ENCODE peak calls at places on chromosomes 16 and 17, in six cellular contexts. W is HepG2, K is K562, N is H1, B is GM12878, D is SK-N-SH. P is an unnamed sample.
A peak's percentile ranks its signal among the peaks of the same experiment; 100 is the strongest.

GRCh38 chr17:82202981-82203380 is 9.7 kb downstream of the CCDC57 start:
- DNase-seq in W (no peak), K (no peak), N (no peak), B (no peak), D (peak; percentile 10), P (no peak)

GRCh38 chr16:67150058-67150832 is 553 bp downstream of the B3GNT9 start:
- DNase-seq in W (no peak), K (peak; percentile 81), N (no peak), B (no peak), D (peak; percentile 97), P (no peak)

GRCh38 chr17:50539762-50540440 is 7.1 kb upstream of the SPATA20 start:
- DNase-seq in W (no peak), K (peak; percentile 34), N (no peak), B (no peak), D (no peak), P (no peak)

GRCh38 chr16:68700120-68700519 is 37.0 kb upstream of the CDH1 start:
- DNase-seq in W (peak; percentile 15), K (no peak), N (no peak), B (no peak), D (no peak), P (peak; percentile 41)

GRCh38 chr17:43832168-43832975 is 574 bp downstream of the MPP3 start:
- DNase-seq in W (peak; percentile 21), K (no peak), N (no peak), B (no peak), D (peak; percentile 90), P (no peak)

GRCh38 chr16:47925811-47926460 is 229.9 kb downstream of the ABCC12 start:
- DNase-seq in W (no peak), K (no peak), N (no peak), B (no peak), D (no peak), P (no peak)

GRCh38 chr16:66359012-66359411 is 7.5 kb upstream of the CDH5 start:
- DNase-seq in W (no peak), K (no peak), N (no peak), B (no peak), D (no peak), P (peak; percentile 12)

GRCh38 chr16:26736084-26736483 is 330.6 kb upstream of the C16orf82 start:
- DNase-seq in W (no peak), K (no peak), N (no peak), B (no peak), D (no peak), P (no peak)

GRCh38 chr17:78387982-78388941 is 9.8 kb downstream of the PGS1 start:
- DNase-seq in W (no peak), K (no peak), N (no peak), B (no peak), D (no peak), P (peak; percentile 73)

GRCh38 chr17:35934760-35935159 is 4.2 kb upstream of the RDM1 start:
- DNase-seq in W (no peak), K (no peak), N (no peak), B (no peak), D (no peak), P (no peak)

GRCh38 chr16:31709181-31709580 is 164.4 kb upstream of the ZNF267 start:
- DNase-seq in W (no peak), K (no peak), N (no peak), B (no peak), D (no peak), P (no peak)

GRCh38 chr16:27824786-27825185 is 238.7 kb downstream of the GSG1L start:
- DNase-seq in W (no peak), K (no peak), N (no peak), B (no peak), D (no peak), P (no peak)

GRCh38 chr17:37720989-37721388 is 23.9 kb downstream of the HNF1B start:
- DNase-seq in W (no peak), K (no peak), N (no peak), B (no peak), D (no peak), P (no peak)

GRCh38 chr16:87436225-87437172 is 44.4 kb downstream of the MAP1LC3B start:
- DNase-seq in W (no peak), K (no peak), N (no peak), B (no peak), D (peak; percentile 77), P (no peak)

GRCh38 chr16:29664133-29664912 is 1.3 kb downstream of the SPN start:
- DNase-seq in W (no peak), K (peak; percentile 84), N (no peak), B (no peak), D (no peak), P (peak; percentile 55)

GRCh38 chr16:57600048-57600835 is 28.2 kb upstream of the ADGRG1 start:
- DNase-seq in W (peak; percentile 70), K (peak; percentile 64), N (peak; percentile 59), B (no peak), D (peak; percentile 67), P (no peak)

GRCh38 chr17:1716076-1716911 is 6.1 kb upstream of the TLCD2 start:
- DNase-seq in W (peak; percentile 99), K (peak; percentile 89), N (peak; percentile 100), B (peak; percentile 99), D (peak; percentile 100), P (peak; percentile 93)

GRCh38 chr16:85072947-85073346 is 39.3 kb downstream of the CIBAR2 start:
- DNase-seq in W (no peak), K (no peak), N (no peak), B (no peak), D (no peak), P (no peak)

GRCh38 chr16:56591377-56592060 is 2.2 kb downstream of the MT3 start:
- DNase-seq in W (no peak), K (no peak), N (no peak), B (no peak), D (no peak), P (peak; percentile 78)

GRCh38 chr17:70859829-70860228 is 690.5 kb downstream of the KCNJ2 start:
- DNase-seq in W (no peak), K (no peak), N (no peak), B (no peak), D (no peak), P (no peak)

GRCh38 chr17:76268015-76268749 is 3.0 kb downstream of the UBALD2 start:
- DNase-seq in W (no peak), K (peak; percentile 66), N (no peak), B (peak; percentile 76), D (peak; percentile 39), P (peak; percentile 96)

GRCh38 chr16:30786936-30787612 is at the start of gene ZNF629:
- DNase-seq in W (peak; percentile 79), K (peak; percentile 85), N (no peak), B (no peak), D (peak; percentile 97), P (peak; percentile 44)

GRCh38 chr17:39939588-39940419 is 12.3 kb downstream of the LRRC3C start:
- DNase-seq in W (no peak), K (peak; percentile 53), N (no peak), B (peak; percentile 71), D (peak; percentile 84), P (peak; percentile 53)

GRCh38 chr17:40886090-40886489 is 1.0 kb upstream of the KRT20 start:
- DNase-seq in W (no peak), K (no peak), N (no peak), B (no peak), D (no peak), P (no peak)

GRCh38 chr17:55237268-55237667 is 27.5 kb upstream of the HLF start:
- DNase-seq in W (no peak), K (no peak), N (no peak), B (no peak), D (no peak), P (no peak)

GRCh38 chr17:9907131-9907530 is 2.1 kb upstream of the RCVRN start:
- DNase-seq in W (no peak), K (no peak), N (no peak), B (no peak), D (no peak), P (no peak)

GRCh38 chr17:40363480-40363838 is 1.1 kb downstream of the GJD3 start:
- DNase-seq in W (no peak), K (no peak), N (no peak), B (no peak), D (no peak), P (peak; percentile 11)

GRCh38 chr16:84514874-84515835 is 10.7 kb upstream of the MEAK7 start:
- DNase-seq in W (peak; percentile 85), K (no peak), N (no peak), B (peak; percentile 96), D (no peak), P (peak; percentile 86)

GRCh38 chr17:4822835-4823234 is 10.3 kb upstream of the MINK1 start:
- DNase-seq in W (no peak), K (no peak), N (no peak), B (no peak), D (no peak), P (no peak)

GRCh38 chr16:22912654-22913053 is 98.7 kb downstream of the HS3ST2 start:
- DNase-seq in W (no peak), K (no peak), N (no peak), B (no peak), D (no peak), P (no peak)

GRCh38 chr17:50845260-50846147 is 10.1 kb downstream of the WFIKKN2 start:
- DNase-seq in W (no peak), K (no peak), N (no peak), B (no peak), D (no peak), P (no peak)

GRCh38 chr17:58414596-58414997 is 2.7 kb downstream of the RNF43 start:
- DNase-seq in W (peak; percentile 77), K (no peak), N (no peak), B (no peak), D (no peak), P (no peak)
- TF ChIP-seq CTCF in W (no peak), K (no peak), N (no peak), B (no peak), D (no peak), P (no peak)

GRCh38 chr16:46883353-46883689 is 841 bp upstream of the GPT2 start:
- DNase-seq in W (peak; percentile 97), K (no peak), N (no peak), B (no peak), D (no peak), P (no peak)
- TF ChIP-seq GABPA in W (peak; percentile 7), K (no peak), N (no peak), B (no peak), D (no peak), P (no peak)

DNA sequence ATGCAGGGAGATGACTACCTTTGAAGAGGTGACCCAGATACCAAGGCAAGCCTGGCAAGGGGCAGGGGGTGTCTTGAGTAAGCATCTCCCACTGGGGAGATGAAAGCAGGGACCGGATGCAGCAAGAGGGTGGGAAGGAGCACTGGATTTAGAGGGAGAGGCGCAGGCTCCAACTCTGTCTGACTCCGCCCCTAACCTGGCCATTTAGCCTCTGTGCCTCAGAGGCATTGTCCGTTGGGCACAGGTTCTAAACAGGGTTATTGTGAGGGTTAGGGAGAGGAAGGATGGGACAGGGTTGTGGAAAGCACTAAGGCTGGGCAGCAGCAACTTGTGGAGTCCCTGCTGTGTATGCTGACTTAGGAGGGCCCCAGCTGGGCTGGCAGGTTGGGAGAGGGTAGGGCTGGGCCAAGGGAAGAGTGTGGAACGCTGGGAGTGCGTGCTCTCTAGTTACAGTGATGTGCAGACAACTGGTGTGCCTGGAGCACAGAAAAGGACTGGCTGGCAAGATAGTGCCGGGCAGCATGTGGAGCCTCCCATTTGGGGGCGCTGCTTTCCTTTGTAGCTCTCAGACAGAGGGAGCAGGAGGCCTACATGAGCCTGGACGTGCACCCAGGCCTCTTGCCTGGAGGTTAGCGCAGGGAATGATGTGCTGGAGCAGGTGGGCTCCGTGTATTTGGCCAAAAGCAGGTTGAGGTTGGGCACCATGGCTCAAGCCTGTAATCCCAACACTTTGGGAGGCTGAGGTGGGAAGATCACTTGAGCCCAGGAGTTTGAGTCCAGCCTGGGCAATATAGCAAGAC is 26.2 kb downstream of the TBX2 start:
- DNase-seq in W (peak; percentile 85), K (no peak), N (no peak), B (no peak), D (peak; percentile 42), P (no peak)
- TF ChIP-seq CTCF in W (peak; percentile 98), K (peak; percentile 38), N (peak; percentile 49), B (no peak), D (no peak), P (no peak)

GRCh38 chr16:15592324-15592723 is 50.6 kb downstream of the MARF1 start:
- DNase-seq in W (no peak), K (no peak), N (no peak), B (no peak), D (no peak), P (peak; percentile 20)
- TF ChIP-seq GABPA in W (no peak), K (no peak), N (no peak), B (no peak), D (no peak), P (no peak)